ENCODE peak calls at places on chromosomes 2 and 18, in four cellular contexts. One of them, this sample, is unnamed.

GRCh38 chr2:47016172-47016913 is 100.7 kb upstream of the MCFD2 start:
- DNase-seq in H1: peak; percentile 15
- DNase-seq in MM.1S: peak; percentile 32
- DNase-seq in tibial nerve: no peak
- DNase-seq in this sample: peak; percentile 91

GRCh38 chr2:14401838-14402237 is 230.7 kb upstream of the LRATD1 start:
- DNase-seq in H1: peak; percentile 72
- DNase-seq in MM.1S: no peak
- DNase-seq in tibial nerve: no peak
- DNase-seq in this sample: no peak

GRCh38 chr2:85754313-85755095 is 713 bp downstream of the ATOH8 start:
- DNase-seq in H1: no peak
- DNase-seq in MM.1S: peak; percentile 15
- DNase-seq in tibial nerve: no peak
- DNase-seq in this sample: peak; percentile 71

GRCh38 chr2:9226458-9227380 is 20.1 kb downstream of the ASAP2 start:
- DNase-seq in H1: no peak
- DNase-seq in MM.1S: no peak
- DNase-seq in tibial nerve: no peak
- DNase-seq in this sample: no peak

GRCh38 chr2:139383532-139383931 is 603.3 kb upstream of the NXPH2 start:
- DNase-seq in H1: no peak
- DNase-seq in MM.1S: no peak
- DNase-seq in tibial nerve: no peak
- DNase-seq in this sample: no peak

GRCh38 chr2:153105829-153106578 is 372.6 kb downstream of the RPRM start:
- DNase-seq in H1: no peak
- DNase-seq in MM.1S: no peak
- DNase-seq in tibial nerve: no peak
- DNase-seq in this sample: no peak

GRCh38 chr2:64487256-64488049 is 33.5 kb downstream of the LGALSL start:
- DNase-seq in H1: no peak
- DNase-seq in MM.1S: no peak
- DNase-seq in tibial nerve: no peak
- DNase-seq in this sample: peak; percentile 10

GRCh38 chr18:48780151-48781001 is 170.4 kb downstream of the SMAD7 start:
- DNase-seq in H1: no peak
- DNase-seq in MM.1S: no peak
- DNase-seq in tibial nerve: no peak
- DNase-seq in this sample: peak; percentile 48

GRCh38 chr2:149877064-149877463 is 289.5 kb upstream of the MMADHC start:
- DNase-seq in H1: no peak
- DNase-seq in MM.1S: no peak
- DNase-seq in tibial nerve: no peak
- DNase-seq in this sample: no peak

GRCh38 chr2:11827547-11827946 is 81.1 kb downstream of the LPIN1 start:
- DNase-seq in H1: no peak
- DNase-seq in MM.1S: peak; percentile 21
- DNase-seq in tibial nerve: no peak
- DNase-seq in this sample: no peak

GRCh38 chr2:23719721-23720120 is 207.2 kb downstream of the ATAD2B start:
- DNase-seq in H1: no peak
- DNase-seq in MM.1S: no peak
- DNase-seq in tibial nerve: no peak
- DNase-seq in this sample: no peak

GRCh38 chr2:28344756-28345291 is 47.8 kb upstream of the FOSL2 start:
- DNase-seq in H1: no peak
- DNase-seq in MM.1S: no peak
- DNase-seq in tibial nerve: no peak
- DNase-seq in this sample: no peak

GRCh38 chr2:229206548-229206947 is 64.5 kb downstream of the PID1 start:
- DNase-seq in H1: no peak
- DNase-seq in MM.1S: no peak
- DNase-seq in tibial nerve: no peak
- DNase-seq in this sample: no peak

GRCh38 chr2:102000813-102001766 is 9.3 kb downstream of the IL1R2 start:
- DNase-seq in H1: no peak
- DNase-seq in MM.1S: no peak
- DNase-seq in tibial nerve: no peak
- DNase-seq in this sample: no peak

GRCh38 chr2:2892892-2893291 is 484.7 kb downstream of the EIPR1 start:
- DNase-seq in H1: no peak
- DNase-seq in MM.1S: no peak
- DNase-seq in tibial nerve: no peak
- DNase-seq in this sample: no peak

GRCh38 chr2:207765541-207765940 is 4.2 kb downstream of the FZD5 start:
- DNase-seq in H1: no peak
- DNase-seq in MM.1S: no peak
- DNase-seq in tibial nerve: no peak
- DNase-seq in this sample: no peak

GRCh38 chr18:464311-464659 is 36.2 kb downstream of the COLEC12 start:
- DNase-seq in H1: no peak
- DNase-seq in MM.1S: no peak
- DNase-seq in tibial nerve: no peak
- DNase-seq in this sample: no peak

GRCh38 chr2:12330916-12331315 is 385.8 kb upstream of the TRIB2 start:
- DNase-seq in H1: no peak
- DNase-seq in MM.1S: no peak
- DNase-seq in tibial nerve: no peak
- DNase-seq in this sample: no peak

GRCh38 chr2:236769981-236770671 is 200.5 kb downstream of the ACKR3 start:
- DNase-seq in H1: peak; percentile 33
- DNase-seq in MM.1S: no peak
- DNase-seq in tibial nerve: no peak
- DNase-seq in this sample: peak; percentile 26

GRCh38 chr2:29700560-29700959 is 220.8 kb downstream of the ALK start:
- DNase-seq in H1: no peak
- DNase-seq in MM.1S: no peak
- DNase-seq in tibial nerve: no peak
- DNase-seq in this sample: no peak

GRCh38 chr2:108607706-108608301 is 73.5 kb downstream of the LIMS1 start:
- DNase-seq in H1: no peak
- DNase-seq in MM.1S: peak; percentile 76
- DNase-seq in tibial nerve: no peak
- DNase-seq in this sample: peak; percentile 67

GRCh38 chr2:113058998-113059960 is at the start of gene IL36RN:
- DNase-seq in H1: no peak
- DNase-seq in MM.1S: no peak
- DNase-seq in tibial nerve: no peak
- DNase-seq in this sample: no peak

GRCh38 chr2:53787255-53787910 is 539 bp downstream of the ERLEC1 start:
- DNase-seq in H1: no peak
- DNase-seq in MM.1S: peak; percentile 35
- DNase-seq in tibial nerve: peak; percentile 8
- DNase-seq in this sample: peak; percentile 42

GRCh38 chr18:28690836-28691835 is 514.2 kb upstream of the CDH2 start:
- DNase-seq in H1: no peak
- DNase-seq in MM.1S: no peak
- DNase-seq in tibial nerve: no peak
- DNase-seq in this sample: no peak

GRCh38 chr18:74604366-74604765 is 6.7 kb downstream of the ZNF407 start:
- DNase-seq in H1: no peak
- DNase-seq in MM.1S: no peak
- DNase-seq in tibial nerve: no peak
- DNase-seq in this sample: no peak

GRCh38 chr18:21398121-21398520 is 156.1 kb downstream of the GREB1L start:
- DNase-seq in H1: no peak
- DNase-seq in MM.1S: no peak
- DNase-seq in tibial nerve: no peak
- DNase-seq in this sample: no peak

GRCh38 chr18:23332356-23332755 is 120.7 kb upstream of the RIOK3 start:
- DNase-seq in H1: no peak
- DNase-seq in MM.1S: no peak
- DNase-seq in tibial nerve: no peak
- DNase-seq in this sample: no peak

GRCh38 chr18:23334569-23334968 is 118.5 kb upstream of the RIOK3 start:
- DNase-seq in H1: no peak
- DNase-seq in MM.1S: no peak
- DNase-seq in tibial nerve: no peak
- DNase-seq in this sample: no peak

GRCh38 chr18:23330423-23330822 is 122.7 kb upstream of the RIOK3 start:
- DNase-seq in H1: no peak
- DNase-seq in MM.1S: no peak
- DNase-seq in tibial nerve: no peak
- DNase-seq in this sample: no peak

GRCh38 chr18:23333827-23334226 is 119.3 kb upstream of the RIOK3 start:
- DNase-seq in H1: no peak
- DNase-seq in MM.1S: no peak
- DNase-seq in tibial nerve: no peak
- DNase-seq in this sample: no peak

DNA sequence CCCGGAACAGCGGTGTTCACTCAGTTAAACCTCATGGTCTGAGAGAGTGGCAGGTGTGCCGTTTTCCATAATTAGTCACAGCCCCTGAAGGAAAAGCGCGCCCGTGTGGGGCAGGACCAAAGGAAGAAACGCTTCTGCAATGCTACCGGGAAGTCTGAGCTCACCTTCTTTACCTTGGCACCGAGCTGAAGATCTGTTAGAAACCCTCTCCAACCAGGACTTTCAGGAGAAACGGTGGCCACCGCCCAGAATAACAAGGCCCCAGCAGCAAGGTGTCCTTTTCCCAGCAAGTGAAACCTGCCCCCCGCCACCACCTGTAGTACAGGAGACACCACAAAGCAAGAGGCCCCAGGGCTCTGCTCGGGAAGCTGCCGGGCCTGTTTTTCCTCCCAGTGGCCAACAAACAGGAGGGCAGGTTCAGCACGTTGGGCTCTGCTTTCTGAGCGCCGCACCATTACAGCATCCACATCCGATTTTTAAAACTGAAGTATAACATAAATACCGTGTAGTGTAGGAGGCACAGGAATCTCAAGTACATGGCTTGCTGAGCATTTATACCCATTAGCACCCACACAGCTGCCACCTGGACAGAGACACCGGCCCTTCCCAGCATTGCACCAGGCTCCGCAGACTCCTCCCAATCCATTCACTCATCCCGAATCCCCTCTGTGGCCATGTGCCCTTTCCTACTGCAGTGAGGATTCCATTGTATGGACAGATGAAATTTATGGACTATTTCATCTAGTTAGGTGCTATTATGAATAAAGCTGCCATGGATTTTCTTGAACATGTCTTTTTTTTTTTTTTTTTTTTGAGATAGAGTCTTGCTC is 121.8 kb upstream of the RIOK3 start:
- DNase-seq in H1: no peak
- DNase-seq in MM.1S: no peak
- DNase-seq in tibial nerve: no peak
- DNase-seq in this sample: no peak
- TF ChIP-seq CTCF in H1: peak; percentile 14
- TF ChIP-seq CTCF in MM.1S: no peak
- TF ChIP-seq CTCF in tibial nerve: no peak
- TF ChIP-seq CTCF in this sample: no peak

GRCh38 chr2:197261808-197262226 is 48.8 kb downstream of the ANKRD44 start:
- DNase-seq in H1: no peak
- DNase-seq in MM.1S: no peak
- DNase-seq in tibial nerve: no peak
- DNase-seq in this sample: no peak
- H3K4me3 ChIP-seq in H1: no peak overlapping the region
- H3K4me3 ChIP-seq in MM.1S: no peak overlapping the region
- H3K4me3 ChIP-seq in tibial nerve: no peak overlapping the region
- H3K4me3 ChIP-seq in this sample: no peak overlapping the region

GRCh38 chr2:196610796-196611195 is 28.7 kb upstream of the CCDC150 start:
- DNase-seq in H1: no peak
- DNase-seq in MM.1S: no peak
- DNase-seq in tibial nerve: no peak
- DNase-seq in this sample: no peak

GRCh38 chr2:196618661-196619060 is 20.9 kb upstream of the CCDC150 start:
- DNase-seq in H1: no peak
- DNase-seq in MM.1S: no peak
- DNase-seq in tibial nerve: no peak
- DNase-seq in this sample: no peak

GRCh38 chr2:196609806-196610205 is 29.7 kb upstream of the CCDC150 start:
- DNase-seq in H1: no peak
- DNase-seq in MM.1S: no peak
- DNase-seq in tibial nerve: no peak
- DNase-seq in this sample: no peak

GRCh38 chr2:196617430-196617829 is 22.1 kb upstream of the CCDC150 start:
- DNase-seq in H1: no peak
- DNase-seq in MM.1S: peak; percentile 80
- DNase-seq in tibial nerve: no peak
- DNase-seq in this sample: no peak

GRCh38 chr2:196613302-196613701 is 26.2 kb upstream of the CCDC150 start:
- DNase-seq in H1: no peak
- DNase-seq in MM.1S: no peak
- DNase-seq in tibial nerve: no peak
- DNase-seq in this sample: no peak
- TF ChIP-seq CTCF in H1: no peak
- TF ChIP-seq CTCF in MM.1S: no peak
- TF ChIP-seq CTCF in tibial nerve: no peak
- TF ChIP-seq CTCF in this sample: peak; percentile 20

DNA sequence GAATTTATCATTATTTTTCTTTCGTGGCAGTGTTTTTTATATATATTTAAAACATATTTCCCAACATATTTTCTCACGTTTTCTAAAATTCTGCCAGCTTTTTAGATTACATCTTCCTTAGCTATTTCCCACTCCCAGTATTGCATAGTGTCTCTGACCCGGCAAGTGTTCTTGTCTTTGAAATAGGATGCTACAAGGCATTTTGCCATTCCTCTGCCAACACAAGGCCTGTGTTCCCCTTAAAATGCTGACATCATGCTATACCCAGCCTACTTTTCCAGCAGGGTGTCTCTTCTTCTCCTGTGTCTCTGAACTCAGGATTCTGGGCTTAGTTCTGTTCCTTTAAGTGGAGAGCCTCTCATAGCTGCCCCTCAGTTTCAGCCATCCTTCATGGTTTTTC is 115.2 kb downstream of the DIS3L2 start:
- DNase-seq in H1: no peak
- DNase-seq in MM.1S: no peak
- DNase-seq in tibial nerve: no peak
- DNase-seq in this sample: no peak
- H3K4me3 ChIP-seq in H1: no peak overlapping the region
- H3K4me3 ChIP-seq in MM.1S: no peak overlapping the region
- H3K4me3 ChIP-seq in tibial nerve: no peak overlapping the region
- H3K4me3 ChIP-seq in this sample: no peak overlapping the region